ENCODE peak calls at places on chromosomes 7 and 10, in eight cellular contexts. F, S, K, T, Y, R, O and W are unnamed samples.

GRCh38 chr7:104029765-104030164 is 40.3 kb upstream of the RELN start:
- DNase-seq in F (no peak), S (no peak), K (no peak), T (no peak), Y (no peak), R (no peak), O (no peak), W (no peak)

GRCh38 chr7:154484406-154484805 is 432.2 kb downstream of the DPP6 start:
- DNase-seq in F (no peak), S (no peak), K (no peak), T (no peak), Y (no peak), R (no peak), O (no peak), W (no peak)

GRCh38 chr7:117873933-117874530 is 791 bp upstream of the CTTNBP2 start:
- DNase-seq in F (no peak), S (no peak), K (no peak), T (no peak), Y (no peak), R (no peak), O (no peak), W (no peak)

GRCh38 chr7:140025241-140025640 is 37.5 kb downstream of the PARP12 start:
- DNase-seq in F (no peak), S (no peak), K (no peak), T (no peak), Y (no peak), R (no peak), O (no peak), W (no peak)

GRCh38 chr10:24597961-24598360 is 125.7 kb downstream of the ARHGAP21 start:
- DNase-seq in F (no peak), S (no peak), K (no peak), T (no peak), Y (no peak), R (no peak), O (no peak), W (no peak)

GRCh38 chr10:6347391-6347951 is 144.7 kb downstream of the PFKFB3 start:
- DNase-seq in F (peak; percentile 33), S (peak; percentile 41), K (no peak), T (no peak), Y (no peak), R (no peak), O (peak; percentile 47), W (no peak)

GRCh38 chr10:59887972-59888640 is 18.2 kb downstream of the CCDC6 start:
- DNase-seq in F (no peak), S (no peak), K (no peak), T (no peak), Y (no peak), R (no peak), O (no peak), W (no peak)

GRCh38 chr10:16891375-16892313 is 74.4 kb upstream of the RSU1 start:
- DNase-seq in F (peak; percentile 92), S (peak; percentile 7), K (peak; percentile 59), T (peak; percentile 52), Y (peak; percentile 93), R (peak; percentile 53), O (no peak), W (peak; percentile 43)

GRCh38 chr10:133248334-133248715 is 10.7 kb downstream of the VENTX start:
- DNase-seq in F (no peak), S (no peak), K (no peak), T (no peak), Y (no peak), R (no peak), O (no peak), W (no peak)

GRCh38 chr10:30437039-30437781 is 3.2 kb downstream of the MAP3K8 start:
- DNase-seq in F (peak; percentile 61), S (no peak), K (peak; percentile 69), T (no peak), Y (peak; percentile 86), R (no peak), O (no peak), W (no peak)

GRCh38 chr7:24741691-24742639 is 15.3 kb downstream of the GSDME start:
- DNase-seq in F (peak; percentile 95), S (no peak), K (peak; percentile 47), T (peak; percentile 89), Y (peak; percentile 100), R (no peak), O (no peak), W (no peak)